ENCODE peak calls at places on chromosomes 3 and 15, in seven cellular contexts. A is lower lobe of right lung, P is GM12865, Z is GM13976, N is A549, C is uterus, T is colonic mucosa. F is an unnamed sample.

GRCh38 chr3:129695203-129695602 is 88.7 kb upstream of the PLXND1 start:
- DNase-seq in A (no peak), P (no peak), Z (no peak), N (no peak), C (peak), T (no peak), F (no peak)

GRCh38 chr3:9195390-9195789 is 54.1 kb downstream of the SRGAP3 start:
- DNase-seq in A (no peak), P (no peak), Z (no peak), N (no peak), C (no peak), T (no peak), F (no peak)

GRCh38 chr3:110414851-110415250 is 656.8 kb upstream of the NECTIN3 start:
- DNase-seq in A (no peak), P (no peak), Z (no peak), N (peak), C (no peak), T (no peak), F (no peak)

GRCh38 chr3:4846529-4846928 is 132.7 kb upstream of the BHLHE40 start:
- DNase-seq in A (no peak), P (no peak), Z (no peak), N (no peak), C (no peak), T (no peak), F (no peak)

GRCh38 chr3:106299300-106300098 is 430.7 kb upstream of the CBLB start:
- DNase-seq in A (no peak), P (peak), Z (peak), N (peak), C (no peak), T (no peak), F (peak)

GRCh38 chr3:13136426-13136825 is 63.2 kb upstream of the IQSEC1 start:
- DNase-seq in A (peak), P (no peak), Z (no peak), N (no peak), C (no peak), T (no peak), F (no peak)

GRCh38 chr15:48565560-48566482 is 79.7 kb downstream of the FBN1 start:
- DNase-seq in A (no peak), P (no peak), Z (no peak), N (peak), C (no peak), T (no peak), F (no peak)

GRCh38 chr15:65066635-65067333 is 1.0 kb downstream of the RASL12 start:
- DNase-seq in A (peak), P (no peak), Z (no peak), N (no peak), C (peak), T (no peak), F (no peak)

GRCh38 chr15:55289573-55290360 is at the start of gene RAB27A:
- DNase-seq in A (peak), P (peak), Z (peak), N (peak), C (peak), T (peak), F (peak)

GRCh38 chr15:47801522-47801921 is 84.2 kb downstream of the SEMA6D start:
- DNase-seq in A (no peak), P (no peak), Z (no peak), N (no peak), C (no peak), T (no peak), F (no peak)

GRCh38 chr3:108239082-108239481 is 16.9 kb upstream of the IFT57 start:
- DNase-seq in A (no peak), P (no peak), Z (no peak), N (no peak), C (no peak), T (no peak), F (no peak)

GRCh38 chr3:25384471-25384870 is 43.6 kb upstream of the RARB start:
- DNase-seq in A (no peak), P (no peak), Z (no peak), N (no peak), C (no peak), T (no peak), F (no peak)

GRCh38 chr3:58260733-58261132 is 23.1 kb downstream of the ABHD6 start:
- DNase-seq in A (no peak), P (no peak), Z (no peak), N (no peak), C (no peak), T (no peak), F (no peak)

GRCh38 chr15:27165590-27165989 is 194.6 kb downstream of the GABRG3 start:
- DNase-seq in A (no peak), P (no peak), Z (no peak), N (no peak), C (no peak), T (no peak), F (no peak)

GRCh38 chr3:75272708-75273107 is 391.4 kb upstream of the FRG2C start:
- DNase-seq in A (no peak), P (no peak), Z (no peak), N (no peak), C (no peak), T (no peak), F (no peak)

GRCh38 chr3:127959873-127960272 is 44.8 kb downstream of the KBTBD12 start:
- DNase-seq in A (no peak), P (peak), Z (peak), N (peak), C (no peak), T (peak), F (peak)

GRCh38 chr3:123084738-123085237 is 18.0 kb downstream of the PDIA5 start:
- DNase-seq in A (no peak), P (no peak), Z (no peak), N (no peak), C (no peak), T (no peak), F (no peak)

GRCh38 chr3:184604956-184605290 is 43.3 kb downstream of the EPHB3 start:
- DNase-seq in A (no peak), P (no peak), Z (no peak), N (no peak), C (no peak), T (no peak), F (no peak)

GRCh38 chr3:72836923-72837322 is 11.3 kb downstream of the SHQ1 start:
- DNase-seq in A (peak), P (no peak), Z (no peak), N (no peak), C (no peak), T (no peak), F (no peak)

GRCh38 chr3:130846181-130846580 is 47.7 kb upstream of the ATP2C1 start:
- DNase-seq in A (no peak), P (no peak), Z (no peak), N (no peak), C (no peak), T (no peak), F (no peak)

GRCh38 chr3:156718622-156719300 is 44.4 kb downstream of the TIPARP start:
- DNase-seq in A (no peak), P (no peak), Z (no peak), N (no peak), C (no peak), T (no peak), F (no peak)

DNA sequence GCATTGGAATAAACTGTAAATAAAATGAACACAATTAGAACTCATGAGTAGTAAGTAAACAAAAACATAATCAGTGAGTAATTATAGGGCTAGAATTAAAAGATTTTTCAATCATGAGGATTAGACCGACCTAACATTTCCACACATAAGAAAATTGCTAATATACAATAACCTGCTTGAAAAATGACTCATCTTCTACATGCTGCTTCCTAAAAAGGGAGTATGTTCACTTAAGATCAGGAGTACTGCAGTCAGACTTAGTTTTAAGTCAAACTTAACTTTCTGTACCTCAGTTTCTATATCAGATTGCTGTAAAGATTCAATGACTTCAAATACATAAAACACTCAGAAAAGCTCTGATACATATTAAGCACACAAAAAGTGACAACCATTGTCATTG is 22.6 kb upstream of the NEK10 start:
- DNase-seq in A (no peak), P (no peak), Z (no peak), N (no peak), C (no peak), T (no peak), F (no peak)
- TF ChIP-seq CTCF in A (no peak), P (no peak), Z (no peak), N (no peak), C (no peak), T (no peak), F (no peak)

GRCh38 chr3:23763040-23763477 is 42.7 kb upstream of the UBE2E1 start:
- DNase-seq in A (no peak), P (no peak), Z (no peak), N (no peak), C (no peak), T (no peak), F (no peak)

GRCh38 chr3:23762214-23763039 is 43.3 kb upstream of the UBE2E1 start:
- DNase-seq in A (no peak), P (peak), Z (peak), N (no peak), C (no peak), T (no peak), F (peak)

GRCh38 chr3:23760871-23761373 is 44.8 kb upstream of the UBE2E1 start:
- DNase-seq in A (no peak), P (peak), Z (peak), N (no peak), C (no peak), T (no peak), F (peak)

GRCh38 chr3:23760325-23760724 is 45.4 kb upstream of the UBE2E1 start:
- DNase-seq in A (no peak), P (peak), Z (no peak), N (no peak), C (no peak), T (no peak), F (no peak)

GRCh38 chr3:23761440-23761896 is 44.3 kb upstream of the UBE2E1 start:
- DNase-seq in A (no peak), P (peak), Z (peak), N (peak), C (no peak), T (peak), F (peak)
- TF ChIP-seq CTCF in A (peak), P (peak), Z (peak), N (peak), C (no peak), T (peak), F (peak)

GRCh38 chr15:80835338-80835737 is 56.2 kb downstream of the CEMIP start:
- DNase-seq in A (no peak), P (no peak), Z (no peak), N (no peak), C (no peak), T (no peak), F (no peak)
- TF ChIP-seq CTCF in A (no peak), P (no peak), Z (no peak), N (no peak), C (no peak), T (no peak), F (no peak)

GRCh38 chr3:63274359-63274758 is 3.7 kb upstream of the SYNPR start:
- DNase-seq in A (no peak), P (no peak), Z (no peak), N (no peak), C (no peak), T (no peak), F (no peak)

GRCh38 chr3:63278171-63278999 is at the start of gene SYNPR:
- DNase-seq in A (no peak), P (no peak), Z (no peak), N (no peak), C (no peak), T (no peak), F (no peak)

GRCh38 chr3:63279000-63279366 is 875 bp downstream of the SYNPR start:
- DNase-seq in A (no peak), P (no peak), Z (peak), N (no peak), C (no peak), T (no peak), F (no peak)

DNA sequence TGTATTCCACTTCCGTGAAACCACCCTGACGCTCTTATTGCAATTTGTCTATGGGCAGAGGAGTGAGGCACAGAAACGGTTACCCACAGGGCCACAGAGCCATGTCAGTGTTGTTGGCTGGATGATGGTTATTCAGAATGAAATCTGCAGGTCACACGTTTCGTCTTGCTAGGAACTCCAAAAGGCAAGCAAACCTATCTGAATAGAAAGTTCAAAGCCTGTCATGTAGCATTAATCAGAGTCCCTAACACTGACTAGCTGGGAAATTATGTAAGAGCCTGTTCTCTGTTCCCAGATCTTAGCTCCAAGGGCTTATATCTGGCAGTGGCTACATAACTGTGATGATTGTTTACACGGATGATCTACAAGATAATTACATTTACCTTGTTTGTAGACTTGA is 1.3 kb downstream of the SYNPR start:
- DNase-seq in A (no peak), P (no peak), Z (peak), N (no peak), C (no peak), T (no peak), F (no peak)
- TF ChIP-seq CTCF in A (no peak), P (no peak), Z (no peak), N (no peak), C (no peak), T (no peak), F (no peak)

DNA sequence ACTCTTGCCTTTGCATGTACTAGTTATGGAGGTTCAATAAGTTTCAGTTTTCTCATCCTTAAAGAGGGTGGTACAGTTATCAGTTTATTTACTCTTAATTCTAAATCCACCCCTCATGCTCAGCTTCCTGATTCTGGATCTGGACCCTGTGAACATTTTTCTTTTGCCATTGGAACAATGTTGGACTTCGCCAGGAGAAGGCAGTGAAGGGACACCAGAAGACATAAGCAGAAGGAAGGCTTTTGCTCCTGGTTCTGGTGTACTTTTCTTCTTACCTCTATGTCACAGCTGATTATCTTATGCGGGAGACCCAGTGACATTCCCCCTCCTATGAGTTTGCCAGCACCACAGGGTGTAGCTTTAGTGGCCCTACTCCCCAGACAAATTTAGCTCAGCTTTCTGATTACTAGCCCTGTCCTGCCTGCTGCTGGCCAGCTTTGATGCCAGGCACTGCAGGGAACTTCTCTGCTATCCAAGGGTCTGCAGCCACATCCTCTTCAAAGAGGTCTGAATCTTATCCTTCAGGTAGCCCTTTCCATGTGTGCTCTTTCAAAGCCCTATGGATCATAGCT is 466.3 kb upstream of the EPHA3 start:
- DNase-seq in A (no peak), P (no peak), Z (no peak), N (no peak), C (no peak), T (no peak), F (no peak)
- TF ChIP-seq CTCF in A (no peak), P (no peak), Z (no peak), N (no peak), C (no peak), T (no peak), F (no peak)

DNA sequence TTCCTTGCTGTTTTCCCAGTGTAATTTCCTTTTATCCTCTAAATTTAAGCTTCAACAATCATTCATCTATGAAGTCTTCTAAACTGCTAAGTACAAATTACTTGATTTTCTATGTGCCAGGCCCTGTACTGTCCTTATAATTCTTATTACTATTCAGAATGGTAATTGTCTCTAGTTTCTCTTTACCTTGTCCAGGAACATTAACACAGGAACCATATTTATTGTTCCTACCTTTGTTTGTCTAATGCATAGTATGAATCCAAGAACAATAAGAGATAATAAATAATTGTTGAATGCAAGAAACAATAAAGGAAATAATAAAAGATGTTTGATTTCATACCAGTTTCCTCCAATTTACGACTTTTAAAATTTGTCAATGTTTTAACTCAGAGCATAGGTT is 1083.2 kb downstream of the ROBO2 start:
- DNase-seq in A (no peak), P (no peak), Z (no peak), N (no peak), C (no peak), T (no peak), F (no peak)
- TF ChIP-seq CTCF in A (no peak), P (no peak), Z (no peak), N (no peak), C (no peak), T (no peak), F (no peak)

DNA sequence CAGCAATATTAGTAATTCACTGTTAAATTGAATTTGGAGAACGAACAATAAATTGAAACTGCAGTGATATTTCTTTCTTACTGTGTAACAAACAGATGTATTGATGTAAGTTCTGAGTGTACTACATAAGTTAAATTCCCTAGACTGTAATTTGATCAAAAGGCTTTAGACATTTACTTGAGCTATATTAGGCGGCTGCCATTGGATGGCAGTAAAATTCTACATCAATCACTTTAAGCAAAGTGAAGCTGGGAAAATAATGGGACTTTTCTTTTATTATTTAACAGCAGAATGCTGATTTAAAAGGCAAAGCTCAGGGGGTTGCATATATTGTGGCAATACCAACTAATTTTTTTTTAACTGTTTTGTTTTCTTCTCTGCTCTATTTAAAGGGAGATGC is 212.6 kb upstream of the PLSCR5 start:
- DNase-seq in A (no peak), P (no peak), Z (no peak), N (peak), C (no peak), T (no peak), F (no peak)
- TF ChIP-seq CTCF in A (peak), P (no peak), Z (no peak), N (peak), C (no peak), T (no peak), F (no peak)

GRCh38 chr3:189551007-189551406 is 80.2 kb upstream of the TP63 start:
- DNase-seq in A (no peak), P (no peak), Z (no peak), N (no peak), C (no peak), T (no peak), F (no peak)

GRCh38 chr3:189547448-189547847 is 83.7 kb upstream of the TP63 start:
- DNase-seq in A (no peak), P (no peak), Z (no peak), N (no peak), C (no peak), T (no peak), F (no peak)

DNA sequence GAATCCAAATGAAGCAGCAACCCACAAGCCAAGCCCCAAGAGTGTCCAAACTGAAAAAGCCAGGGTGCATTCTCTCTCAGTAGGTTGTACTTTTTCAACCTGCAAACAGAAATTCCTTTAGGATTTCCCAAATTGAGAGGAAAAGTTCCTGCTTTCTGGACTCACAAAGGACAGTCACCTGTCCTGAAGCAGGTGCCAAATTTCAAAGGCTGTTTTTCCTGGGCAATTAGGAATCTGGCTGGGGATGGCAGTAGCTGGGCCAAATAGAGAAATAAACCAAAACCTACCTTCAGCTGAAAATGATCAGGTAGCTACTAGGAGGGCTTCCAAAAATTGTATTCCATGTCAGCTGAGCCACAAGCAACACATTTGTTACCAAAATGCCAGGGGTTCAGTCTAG is 83.1 kb upstream of the TP63 start:
- DNase-seq in A (no peak), P (no peak), Z (no peak), N (no peak), C (no peak), T (no peak), F (no peak)
- TF ChIP-seq CTCF in A (no peak), P (no peak), Z (no peak), N (no peak), C (no peak), T (no peak), F (no peak)

DNA sequence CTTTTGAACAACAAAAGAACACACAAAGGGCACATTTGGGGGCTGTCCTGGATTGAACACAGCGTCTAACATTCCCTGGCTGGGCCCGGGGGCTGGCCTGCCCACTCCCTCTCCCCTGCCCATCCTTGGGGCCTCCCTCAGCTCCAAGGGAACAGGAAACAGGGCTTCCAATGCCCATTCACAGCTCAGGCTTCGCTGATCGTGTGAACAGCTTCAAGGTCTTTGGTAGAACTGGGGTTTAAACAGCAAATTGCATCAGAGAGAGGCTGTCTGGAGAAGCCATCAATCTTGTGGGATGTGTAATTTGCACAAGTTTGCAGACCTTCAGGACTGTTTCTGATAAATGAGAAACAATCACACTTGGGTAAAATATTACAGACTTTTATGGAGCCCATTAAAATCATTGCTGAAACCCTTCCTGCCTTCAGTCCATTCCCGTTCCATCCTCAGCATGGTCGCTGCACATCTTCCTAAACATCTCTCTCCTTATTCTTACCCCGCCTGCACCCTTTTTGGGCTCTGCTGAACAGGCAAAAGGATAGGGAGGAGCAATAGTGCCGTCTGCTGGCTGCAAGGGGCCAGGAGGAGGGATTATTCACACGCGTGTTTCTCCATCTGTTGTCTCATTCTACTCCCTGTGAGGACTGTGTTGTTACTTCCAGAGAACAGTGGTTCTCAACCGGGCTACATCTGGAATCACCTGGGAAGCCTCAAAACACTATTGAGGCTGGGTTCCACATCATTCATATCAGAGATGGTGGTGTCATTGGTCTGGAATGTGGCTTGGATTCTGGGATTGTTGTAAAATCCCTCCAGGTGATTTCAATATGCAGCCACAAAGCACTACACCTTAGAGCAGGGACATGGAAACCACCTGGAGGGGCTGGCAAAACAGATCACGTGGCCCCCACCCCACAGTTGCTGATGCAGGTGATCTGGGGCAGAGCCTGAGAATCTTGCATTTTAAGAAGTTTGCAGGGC is 116.3 kb downstream of the CLSTN2 start:
- DNase-seq in A (no peak), P (no peak), Z (no peak), N (no peak), C (no peak), T (no peak), F (no peak)
- TF ChIP-seq CTCF in A (peak), P (peak), Z (no peak), N (no peak), C (peak), T (no peak), F (peak)

F was measured in GM13977.